ENCODE peak calls at places on chromosomes 11 and 22, in five cellular contexts. K, B, G, Q and T are unnamed samples.

GRCh38 chr11:121194731-121195596 is 93.9 kb downstream of the TECTA start:
- DNase-seq in Q (no peak), K (peak; percentile 50), G (peak; percentile 1), B (peak; percentile 29), T (peak; percentile 90)

GRCh38 chr11:113014262-113014661 is 53.0 kb downstream of the NCAM1 start:
- DNase-seq in Q (no peak), B (no peak), K (peak; percentile 70), G (peak; percentile 19), T (no peak)

GRCh38 chr22:50576806-50577696 is 1.2 kb downstream of the CPT1B start:
- DNase-seq in B (no peak), G (no peak), K (no peak), Q (no peak), T (no peak)

GRCh38 chr22:32725369-32725988 is 76.0 kb upstream of the TIMP3 start:
- DNase-seq in K (no peak), B (no peak), G (no peak), Q (no peak), T (no peak)

GRCh38 chr22:43570531-43571144 is 158.8 kb downstream of the MPPED1 start:
- DNase-seq in K (no peak), Q (no peak), B (no peak), G (no peak), T (no peak)

GRCh38 chr11:134866215-134866614 is 454.2 kb upstream of the B3GAT1 start:
- DNase-seq in G (no peak), B (no peak), K (no peak), Q (no peak), T (no peak)

GRCh38 chr11:123653997-123654565 is 343 bp downstream of the SCN3B start:
- DNase-seq in B (peak; percentile 47), Q (peak; percentile 54), K (peak; percentile 33), G (no peak), T (no peak)

GRCh38 chr11:74926304-74927030 is 22.4 kb downstream of the XRRA1 start:
- DNase-seq in K (no peak), B (peak; percentile 28), Q (no peak), G (no peak), T (no peak)